ENCODE peak calls at places on chromosomes 11 and 22, in seven cellular contexts. V is GM13976, T is tibial nerve, X is ovary, E is heart left ventricle, S is AG10803, F is foreskin keratinocyte. L is an unnamed sample.

GRCh38 chr11:67261942-67262681 is 4.2 kb upstream of the GRK2 start:
- DNase-seq in T (no peak), E (peak), V (no peak), X (peak), F (no peak), S (no peak), L (no peak)

GRCh38 chr11:77080643-77081210 is 14.0 kb downstream of the CAPN5 start:
- DNase-seq in S (peak), V (no peak), X (no peak), T (no peak), E (no peak), F (no peak), L (no peak)

GRCh38 chr11:121595717-121596156 is 143.0 kb upstream of the SORL1-AS1 start:
- DNase-seq in F (peak), V (no peak), E (peak), T (no peak), S (peak), X (no peak), L (no peak)

GRCh38 chr11:10327254-10327653 is 22.4 kb downstream of the ADM start:
- DNase-seq in T (no peak), E (no peak), V (no peak), X (no peak), F (no peak), S (peak), L (no peak)

GRCh38 chr11:46490576-46491100 is 99.1 kb upstream of the CHRM4 start:
- DNase-seq in T (no peak), V (no peak), F (no peak), S (peak), E (no peak), X (no peak), L (no peak)

GRCh38 chr11:2378527-2379210 is 1.6 kb downstream of the CD81 start:
- DNase-seq in F (no peak), E (peak), S (peak), X (peak), V (no peak), T (peak), L (no peak)

GRCh38 chr11:7442588-7443215 is 42.6 kb upstream of the OLFML1 start:
- DNase-seq in V (peak), F (no peak), E (peak), X (peak), T (peak), S (peak), L (peak)

GRCh38 chr11:121727942-121728341 is 275.2 kb upstream of the SORL1-AS1 start:
- DNase-seq in X (no peak), F (no peak), S (no peak), T (no peak), E (no peak), V (no peak), L (no peak)

GRCh38 chr22:36546932-36547331 is 18.0 kb upstream of the EIF3D start:
- DNase-seq in F (peak), S (peak), X (no peak), V (no peak), E (no peak), T (no peak), L (no peak)

GRCh38 chr22:19840059-19840458 is 14.6 kb downstream of the GNB1L start:
- DNase-seq in S (no peak), F (no peak), T (no peak), X (no peak), E (no peak), V (no peak), L (no peak)

GRCh38 chr22:19842386-19843106 is 12.1 kb downstream of the GNB1L start:
- DNase-seq in V (no peak), S (no peak), E (no peak), T (no peak), X (no peak), F (no peak), L (no peak)

GRCh38 chr22:19843107-19843856 is 11.4 kb downstream of the GNB1L start:
- DNase-seq in E (no peak), X (no peak), T (no peak), S (no peak), F (no peak), V (no peak), L (no peak)

GRCh38 chr22:19840955-19841640 is 13.6 kb downstream of the GNB1L start:
- DNase-seq in T (no peak), V (no peak), X (no peak), S (no peak), F (no peak), E (no peak), L (no peak)

DNA sequence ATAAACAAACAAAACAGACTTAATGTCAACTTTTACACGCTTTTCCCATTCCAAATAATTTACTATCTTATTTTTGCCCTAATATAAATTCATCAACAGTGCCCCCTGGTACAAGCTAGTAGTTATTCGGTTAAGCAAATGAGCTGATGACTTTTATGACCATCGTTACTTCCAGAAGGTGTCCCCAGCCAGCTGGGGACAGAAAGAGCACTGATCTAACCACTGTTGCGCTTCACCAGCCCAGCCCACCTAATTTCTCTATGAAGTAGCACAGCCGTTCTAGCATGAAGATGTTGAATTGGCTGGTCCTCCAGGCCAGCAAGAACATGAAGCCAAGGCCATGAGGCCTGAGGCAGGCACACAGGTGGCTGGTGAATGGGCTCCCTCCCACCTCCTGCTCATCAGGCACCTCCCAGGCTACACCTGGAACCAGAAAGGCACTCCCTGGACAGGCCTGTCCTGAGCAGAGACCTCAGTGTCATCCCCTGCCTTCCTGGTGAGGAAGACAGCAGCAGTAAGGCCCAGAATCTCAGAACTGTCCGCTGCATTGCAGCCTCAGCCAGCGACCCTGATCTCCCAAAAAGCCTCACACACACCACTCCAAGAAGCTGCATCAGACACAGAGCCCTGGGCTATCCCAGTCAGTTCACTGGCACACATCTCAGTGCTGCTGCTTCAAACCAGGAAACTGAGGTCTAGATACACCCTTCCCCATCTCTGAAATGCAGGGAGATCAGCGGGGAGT is 12.9 kb downstream of the GNB1L start:
- DNase-seq in X (no peak), T (no peak), S (no peak), E (no peak), F (no peak), V (peak), L (peak)
- TF ChIP-seq CTCF in X (no peak), T (no peak), S (no peak), E (no peak), F (no peak), V (no peak), L (no peak)

GRCh38 chr11:83087035-83087434 is 15.3 kb upstream of the RAB30 start:
- DNase-seq in X (no peak), S (no peak), E (no peak), F (no peak), T (no peak), V (no peak), L (no peak)
- TF ChIP-seq CTCF in X (no peak), S (no peak), E (no peak), F (peak), T (peak), V (no peak), L (peak)

GRCh38 chr11:93689166-93689734 is 27.8 kb downstream of the CEP295 start:
- DNase-seq in T (no peak), S (no peak), V (peak), E (no peak), X (no peak), F (no peak), L (no peak)

GRCh38 chr11:93694586-93694985 is 33.1 kb downstream of the CEP295 start:
- DNase-seq in T (no peak), E (no peak), X (no peak), F (no peak), S (peak), V (no peak), L (no peak)

DNA sequence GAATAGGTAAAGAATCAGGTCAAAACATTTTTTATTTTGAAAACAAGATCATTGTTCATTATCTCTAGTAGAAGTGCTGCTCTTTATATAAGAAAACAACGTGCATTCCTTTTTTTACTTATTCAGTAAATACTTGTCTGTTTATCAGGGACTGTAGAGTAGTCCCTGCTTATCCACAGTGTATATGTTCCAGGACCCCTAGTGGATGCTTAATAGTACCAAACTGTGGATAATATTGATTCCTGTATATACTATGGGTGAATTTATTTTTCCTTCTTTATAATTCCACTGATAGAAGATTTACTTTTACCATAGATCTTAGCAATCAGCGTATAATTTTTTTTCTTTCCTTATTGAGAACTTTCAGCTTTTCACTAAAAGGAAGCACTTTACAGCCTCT is 32.6 kb downstream of the CEP295 start:
- DNase-seq in T (no peak), F (no peak), X (no peak), E (no peak), S (no peak), V (no peak), L (no peak)
- TF ChIP-seq CTCF in T (no peak), F (peak), X (no peak), E (no peak), S (no peak), V (no peak), L (no peak)

DNA sequence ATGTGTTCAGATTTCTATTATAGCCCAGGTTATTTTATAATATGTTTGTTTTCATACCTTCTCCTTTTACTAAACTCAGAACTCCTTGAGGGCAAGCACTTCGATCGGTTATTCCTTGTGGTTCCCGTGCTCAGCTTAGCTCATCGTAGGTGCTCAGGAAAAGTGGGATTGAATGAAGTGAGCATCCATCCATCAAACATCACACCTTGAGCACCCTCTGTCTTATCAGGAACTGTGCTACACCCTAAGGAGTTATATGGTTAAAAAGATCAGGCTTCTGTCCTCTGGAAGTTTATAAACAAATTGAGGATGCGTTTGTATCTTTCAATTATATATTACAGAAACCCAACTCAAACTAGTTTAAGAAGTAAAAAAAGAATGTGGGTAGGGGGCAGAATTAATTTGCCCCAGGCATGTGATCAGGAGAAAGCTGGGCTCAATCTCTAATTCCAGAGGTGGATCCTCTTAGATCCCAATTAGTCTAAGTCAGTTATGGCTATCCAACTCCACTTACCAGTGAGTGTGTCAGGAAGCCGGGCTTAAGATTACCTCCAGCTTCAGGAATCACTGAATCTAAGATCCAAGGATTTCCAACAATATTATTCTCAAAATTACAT is 59.9 kb upstream of the RRAS2 start:
- DNase-seq in S (no peak), T (no peak), V (peak), E (no peak), F (no peak), X (no peak), L (no peak)
- TF ChIP-seq CTCF in S (peak), T (peak), V (peak), E (no peak), F (peak), X (no peak), L (peak)

GRCh38 chr11:14773755-14774154 is 118.3 kb downstream of the CYP2R1 start:
- DNase-seq in T (no peak), V (no peak), S (no peak), F (no peak), X (no peak), E (no peak), L (no peak)
- TF ChIP-seq CTCF in T (no peak), V (no peak), S (no peak), F (peak), X (no peak), E (no peak), L (peak)

GRCh38 chr22:24599514-24599913 is 3.5 kb upstream of the GGT1 start:
- DNase-seq in E (no peak), T (no peak), S (no peak), V (no peak), X (no peak), F (no peak), L (no peak)
- TF ChIP-seq CTCF in E (no peak), T (no peak), S (no peak), V (no peak), X (no peak), F (no peak), L (no peak)

GRCh38 chr22:20566420-20567260 is 59.2 kb downstream of the MED15 start:
- DNase-seq in V (no peak), X (peak), F (no peak), T (peak), E (peak), S (peak), L (no peak)

GRCh38 chr22:20569059-20570058 is 61.9 kb downstream of the MED15 start:
- DNase-seq in T (peak), V (no peak), F (peak), X (peak), S (peak), E (peak), L (peak)

GRCh38 chr22:20567371-20567847 is 60.0 kb downstream of the MED15 start:
- DNase-seq in T (no peak), V (no peak), E (peak), X (no peak), S (peak), F (peak), L (no peak)

GRCh38 chr22:20568502-20569058 is 61.2 kb downstream of the MED15 start:
- DNase-seq in S (no peak), E (peak), F (no peak), X (no peak), T (no peak), V (no peak), L (no peak)

GRCh38 chr22:20567993-20568417 is 60.6 kb downstream of the MED15 start:
- DNase-seq in T (no peak), X (no peak), S (peak), E (peak), V (no peak), F (no peak), L (no peak)
- TF ChIP-seq CTCF in T (no peak), X (no peak), S (peak), E (no peak), V (no peak), F (peak), L (peak)

DNA sequence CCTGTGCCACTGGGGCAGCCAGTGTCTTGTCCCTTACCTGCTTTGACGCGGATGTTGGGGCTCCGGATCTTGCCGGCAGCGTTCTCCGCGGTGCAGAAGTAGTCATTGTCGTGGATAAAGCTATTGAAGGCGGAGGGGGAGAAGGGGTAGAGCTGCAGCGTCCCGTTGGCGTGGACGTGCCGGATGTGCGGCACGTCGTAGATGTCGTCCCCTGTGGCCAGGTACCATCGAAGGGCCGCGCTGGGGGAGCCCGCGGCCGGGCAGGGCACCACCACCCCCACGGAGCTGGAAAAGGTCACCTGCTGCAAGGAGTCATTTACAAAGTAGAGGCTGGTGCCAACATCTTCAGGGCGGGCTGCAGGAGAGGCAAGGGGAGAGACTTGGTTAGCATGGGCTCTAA is 16.6 kb downstream of the DSCAML1 start:
- DNase-seq in F (no peak), X (no peak), T (no peak), S (no peak), V (no peak), E (no peak), L (no peak)
- TF ChIP-seq CTCF in F (no peak), X (no peak), T (no peak), S (no peak), V (no peak), E (no peak), L (no peak)

DNA sequence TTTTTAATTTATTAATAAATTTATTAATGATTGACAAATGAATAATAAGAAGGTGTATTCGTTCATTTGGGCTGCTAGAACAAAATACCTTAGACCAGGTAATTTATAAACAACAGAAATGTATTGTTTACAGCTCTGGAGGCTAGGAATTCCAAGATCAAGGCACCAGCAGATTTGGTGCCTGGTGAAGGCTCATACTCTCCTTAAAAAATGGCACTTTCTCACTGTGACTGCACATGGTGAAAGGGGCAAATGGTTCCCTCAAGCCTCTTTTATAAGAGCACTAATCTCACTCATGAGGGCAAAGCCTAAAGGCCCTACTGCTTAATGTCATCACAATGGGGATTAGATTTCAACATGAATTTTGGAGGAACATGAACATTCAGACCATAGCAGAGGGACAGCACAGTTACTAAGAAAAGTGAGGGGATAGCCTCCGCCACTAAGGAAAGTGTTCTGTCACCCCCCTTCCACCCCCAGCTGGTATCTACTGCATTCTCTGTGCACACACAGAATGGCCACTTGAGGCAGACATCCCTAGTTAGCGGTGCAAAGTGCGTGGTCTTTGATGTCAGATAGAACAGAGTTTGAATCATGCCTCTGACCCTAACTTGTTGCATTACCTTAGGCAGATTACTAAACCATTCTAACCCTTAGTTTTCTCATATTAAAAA is 47.2 kb upstream of the CEP295 start:
- DNase-seq in T (no peak), X (no peak), E (no peak), F (no peak), S (no peak), V (no peak), L (no peak)
- TF ChIP-seq CTCF in T (no peak), X (no peak), E (no peak), F (no peak), S (no peak), V (no peak), L (no peak)

GRCh38 chr11:80109652-80110051 is 668.8 kb upstream of the TENM4 start:
- DNase-seq in X (no peak), T (no peak), S (no peak), F (no peak), V (no peak), E (no peak), L (no peak)

GRCh38 chr11:80104196-80104595 is 663.4 kb upstream of the TENM4 start:
- DNase-seq in T (no peak), S (peak), V (no peak), X (no peak), F (no peak), E (no peak), L (no peak)

GRCh38 chr11:80109031-80109430 is 668.2 kb upstream of the TENM4 start:
- DNase-seq in X (no peak), V (no peak), S (no peak), T (no peak), E (no peak), F (no peak), L (no peak)

GRCh38 chr11:80103149-80103859 is 662.5 kb upstream of the TENM4 start:
- DNase-seq in F (peak), E (no peak), T (no peak), S (peak), V (no peak), X (no peak), L (no peak)

DNA sequence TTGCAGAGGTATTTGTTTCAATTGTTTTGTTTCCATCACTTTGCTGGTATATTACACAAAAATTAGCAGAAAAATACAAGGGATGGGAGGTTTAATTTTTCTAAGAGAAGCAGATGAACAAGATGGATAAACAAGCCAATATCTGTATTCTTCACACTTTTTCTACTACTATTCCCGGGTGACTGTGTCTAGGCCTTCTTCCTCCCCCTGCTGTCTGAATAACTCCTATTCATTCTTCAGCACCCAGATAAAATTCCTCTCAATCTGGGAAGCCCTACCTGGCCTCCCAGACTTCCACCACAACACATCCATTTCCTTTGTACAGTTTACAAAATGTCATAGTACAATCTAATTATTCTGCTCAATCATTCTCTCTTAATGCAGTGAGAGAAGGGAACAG is 666.6 kb upstream of the TENM4 start:
- DNase-seq in V (no peak), X (no peak), T (no peak), F (no peak), S (no peak), E (no peak), L (no peak)
- TF ChIP-seq CTCF in V (no peak), X (no peak), T (no peak), F (peak), S (no peak), E (no peak), L (no peak)